ENCODE peak calls at places on chromosomes 1 and 21, in seven cellular contexts. W, H, Q, R, U, B and N are unnamed samples.

GRCh38 chr21:41196990-41197389 is 29.0 kb downstream of the BACE2 start:
- DNase-seq in W (peak), H (no peak), Q (no peak), R (no peak), U (no peak), B (no peak), N (no peak)

GRCh38 chr1:12620142-12620865 is 2.3 kb upstream of the DHRS3 start:
- DNase-seq in W (no peak), H (no peak), Q (peak), R (no peak), U (no peak), B (no peak), N (no peak)

GRCh38 chr1:32765561-32766327 is 51.4 kb downstream of the YARS1 start:
- DNase-seq in W (no peak), H (no peak), Q (no peak), R (no peak), U (no peak), B (peak), N (no peak)

GRCh38 chr1:167474191-167474641 is 44.1 kb downstream of the CD247 start:
- DNase-seq in W (no peak), H (no peak), Q (peak), R (no peak), U (no peak), B (peak), N (no peak)

GRCh38 chr1:117275055-117275454 is 64.3 kb upstream of the VTCN1 start:
- DNase-seq in W (no peak), H (no peak), Q (no peak), R (no peak), U (no peak), B (no peak), N (no peak)

GRCh38 chr1:53672243-53672642 is 66.7 kb downstream of the GLIS1 start:
- DNase-seq in W (no peak), H (no peak), Q (no peak), R (no peak), U (no peak), B (no peak), N (no peak)

GRCh38 chr1:21573971-21574458 is 64.8 kb downstream of the ALPL start:
- DNase-seq in W (peak), H (no peak), Q (peak), R (peak), U (peak), B (peak), N (peak)

GRCh38 chr1:204313675-204314074 is 46.1 kb downstream of the PLEKHA6 start:
- DNase-seq in W (no peak), H (no peak), Q (no peak), R (no peak), U (peak), B (no peak), N (no peak)

GRCh38 chr1:49294539-49294938 is 517.8 kb upstream of the BEND5 start:
- DNase-seq in W (no peak), H (no peak), Q (no peak), R (no peak), U (no peak), B (no peak), N (no peak)

GRCh38 chr1:172781513-172782140 is 122.7 kb downstream of the FASLG start:
- DNase-seq in W (no peak), H (no peak), Q (no peak), R (no peak), U (no peak), B (no peak), N (no peak)

GRCh38 chr1:206923961-206924548 is 2.3 kb upstream of the FCMR start:
- DNase-seq in W (no peak), H (no peak), Q (no peak), R (no peak), U (no peak), B (no peak), N (no peak)

GRCh38 chr1:31583995-31584868 is 7.9 kb downstream of the TINAGL1 start:
- DNase-seq in W (no peak), H (no peak), Q (no peak), R (peak), U (peak), B (peak), N (peak)

GRCh38 chr21:43925096-43925481 is 60.1 kb downstream of the AGPAT3 start:
- DNase-seq in W (no peak), H (no peak), Q (no peak), R (no peak), U (no peak), B (no peak), N (no peak)